ENCODE peak calls at places on chromosome 10, in four cellular contexts. U is esophagus squamous epithelium, J is stomach, W is breast epithelium. H is an unnamed sample.
A peak's percentile ranks its signal among the peaks of the same experiment; 100 is the strongest.

GRCh38 chr10:79038841-79039201 is 29.9 kb upstream of the ZMIZ1 start:
- DNase-seq in U (no peak), J (no peak), W (no peak), H (no peak)

GRCh38 chr10:133275683-133276092 is 980 bp downstream of the ADAM8 start:
- DNase-seq in J (no peak), W (no peak), U (no peak), H (no peak)

GRCh38 chr10:35194906-35195305 is 68.3 kb downstream of the CREM start:
- DNase-seq in W (no peak), U (no peak), J (no peak), H (no peak)

GRCh38 chr10:23081156-23081833 is 14.1 kb upstream of the MSRB2 start:
- DNase-seq in U (no peak), W (no peak), J (no peak), H (no peak)

GRCh38 chr10:125629758-125630376 is 53.1 kb downstream of the TEX36 start:
- DNase-seq in U (no peak), W (no peak), J (no peak), H (peak; percentile 76)

GRCh38 chr10:101720606-101721230 is 25.7 kb upstream of the FBXW4 start:
- DNase-seq in J (no peak), U (no peak), W (no peak), H (no peak)

GRCh38 chr10:29386347-29386999 is 97.6 kb downstream of the LYZL1 start:
- DNase-seq in U (no peak), W (no peak), J (no peak), H (peak; percentile 45)

GRCh38 chr10:31157125-31157983 is 125.7 kb upstream of the ZNF438 start:
- DNase-seq in U (no peak), J (no peak), W (no peak), H (no peak)

GRCh38 chr10:123413353-123413752 is 252.8 kb upstream of the GPR26 start:
- DNase-seq in J (no peak), U (no peak), W (no peak), H (no peak)

GRCh38 chr10:132452216-132452650 is 55.2 kb downstream of the PWWP2B start:
- DNase-seq in W (no peak), U (no peak), J (no peak), H (no peak)

GRCh38 chr10:33653584-33654367 is 319.3 kb upstream of the NRP1 start:
- DNase-seq in W (no peak), U (no peak), J (no peak), H (peak; percentile 9)

GRCh38 chr10:123995461-123996131 is 97.8 kb downstream of the CHST15 start:
- DNase-seq in J (peak; percentile 46), W (no peak), U (no peak), H (peak; percentile 85)

GRCh38 chr10:86655596-86655995 is 1.2 kb downstream of the OPN4 start:
- DNase-seq in J (no peak), U (no peak), W (peak; percentile 2), H (no peak)

GRCh38 chr10:92502296-92502695 is 71.6 kb downstream of the IDE start:
- DNase-seq in J (no peak), U (no peak), W (no peak), H (no peak)

GRCh38 chr10:83677795-83678194 is 461.5 kb upstream of the GHITM start:
- DNase-seq in J (no peak), W (no peak), U (no peak), H (no peak)

GRCh38 chr10:31262672-31263071 is 56.3 kb upstream of the ZEB1 start:
- DNase-seq in U (no peak), W (no peak), J (no peak), H (no peak)

GRCh38 chr10:33249659-33250058 is 84.8 kb downstream of the NRP1 start:
- DNase-seq in W (no peak), J (no peak), U (no peak), H (no peak)

GRCh38 chr10:44334621-44335184 is 50.2 kb downstream of the CXCL12 start:
- DNase-seq in J (no peak), W (no peak), U (no peak), H (no peak)

GRCh38 chr10:90798482-90798881 is 59.4 kb downstream of the HTR7 start:
- DNase-seq in W (no peak), U (no peak), J (no peak), H (no peak)

GRCh38 chr10:24120651-24121050 is 88.3 kb upstream of the KIAA1217 start:
- DNase-seq in U (no peak), W (no peak), J (no peak), H (no peak)

GRCh38 chr10:86661161-86662025 is 6.9 kb upstream of the LDB3 start:
- DNase-seq in J (peak; percentile 42), W (no peak), U (no peak), H (peak; percentile 41)

GRCh38 chr10:62626817-62627216 is 177.7 kb upstream of the ADO start:
- DNase-seq in W (no peak), U (no peak), J (no peak), H (peak; percentile 20)

GRCh38 chr10:6558272-6558671 is 21.8 kb downstream of the PRKCQ start:
- DNase-seq in J (no peak), W (no peak), U (no peak), H (no peak)
- H3K27ac ChIP-seq in J (peak overlapping the region; percentile 5), W (no peak overlapping the region), U (no peak overlapping the region), H (no peak overlapping the region)

GRCh38 chr10:98340946-98341345 is 73.0 kb upstream of the LOXL4 start:
- DNase-seq in W (no peak), J (no peak), U (no peak), H (no peak)
- TF ChIP-seq CTCF in W (no peak), J (no peak), U (no peak), H (no peak)

DNA sequence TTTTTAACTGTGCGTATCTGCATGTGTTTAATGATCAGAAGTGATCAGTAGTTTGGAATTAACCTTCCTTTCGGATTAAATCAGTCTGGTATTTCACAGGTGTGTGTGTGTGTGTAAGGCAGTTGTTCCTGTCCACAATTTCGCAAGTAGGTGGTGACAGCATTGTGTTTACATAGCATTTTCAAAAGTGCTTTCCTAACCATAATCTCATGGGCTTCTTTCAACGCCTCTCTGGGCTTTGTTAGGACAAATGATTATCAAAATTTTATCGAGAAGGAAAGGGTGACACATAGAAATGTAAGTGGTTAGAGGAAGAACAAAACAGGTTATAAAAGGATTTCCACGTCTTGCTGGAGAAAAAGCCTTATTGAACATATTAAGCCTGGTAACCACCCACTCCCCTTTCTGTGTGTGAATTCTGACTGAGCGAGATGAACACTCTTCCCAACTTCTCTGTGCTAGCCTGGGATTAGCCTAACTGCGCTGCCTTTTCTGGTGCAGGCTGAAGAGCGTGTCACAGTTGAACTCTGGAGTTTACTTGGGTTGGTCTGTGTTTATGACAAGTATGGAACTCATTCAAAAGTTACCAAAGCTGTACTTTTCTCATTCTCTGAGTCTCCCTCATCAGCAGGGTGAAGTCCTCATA is 292.3 kb upstream of the PITRM1 start:
- DNase-seq in U (no peak), W (no peak), J (no peak), H (no peak)
- H3K27ac ChIP-seq in U (peak overlapping the region; percentile 97), W (peak overlapping the region; percentile 91), J (peak overlapping the region; percentile 86), H (no peak overlapping the region)

GRCh38 chr10:72334196-72334831 is 20.4 kb downstream of the DNAJB12 start:
- DNase-seq in J (no peak), U (no peak), W (no peak), H (no peak)

GRCh38 chr10:72335394-72336258 is 19.1 kb downstream of the DNAJB12 start:
- DNase-seq in U (peak; percentile 42), J (peak; percentile 82), W (no peak), H (no peak)

GRCh38 chr10:72336259-72337038 is 18.3 kb downstream of the DNAJB12 start:
- DNase-seq in J (peak; percentile 75), U (no peak), W (no peak), H (no peak)

GRCh38 chr10:72333111-72334012 is 21.4 kb downstream of the DNAJB12 start:
- DNase-seq in J (no peak), U (no peak), W (no peak), H (no peak)

DNA sequence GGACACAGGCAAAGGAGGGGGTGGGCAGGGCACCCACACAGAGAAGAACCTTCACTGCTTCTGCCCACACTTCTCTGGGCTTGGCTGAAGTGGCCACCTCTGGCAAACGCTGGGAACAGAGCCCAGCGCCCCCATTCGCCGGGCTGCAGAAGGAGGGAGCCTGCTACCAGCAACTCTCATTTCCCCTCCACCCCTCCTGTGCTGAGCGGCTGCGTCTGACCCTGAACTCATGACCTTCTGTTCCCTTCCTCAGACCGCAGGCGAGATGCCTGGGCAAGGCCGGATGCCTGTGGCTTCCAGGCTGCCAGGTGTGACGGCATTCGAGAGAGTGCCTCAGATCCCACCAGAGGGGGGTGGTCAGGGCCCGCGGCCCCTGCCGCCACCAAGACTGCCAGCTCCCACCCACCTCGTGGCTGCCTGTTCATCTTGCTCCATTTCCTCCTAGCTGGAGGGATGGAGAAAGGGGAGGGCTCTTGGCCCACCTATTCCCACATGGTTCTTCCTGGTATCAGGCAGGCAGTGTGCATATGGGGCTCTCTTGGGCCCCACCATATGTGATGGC is 19.8 kb downstream of the DNAJB12 start:
- DNase-seq in J (peak; percentile 97), W (peak; percentile 88), U (peak; percentile 74), H (peak; percentile 79)
- TF ChIP-seq CTCF in J (peak; percentile 20), W (no peak), U (no peak), H (peak; percentile 49)